ENCODE peak calls at places on chromosomes 2 and 18, in six cellular contexts. V is pancreas, J is nephron progenitor cell, K is NCI-H1092, P is NCI-H1105, X is D341Med. U is an unnamed sample.

GRCh38 chr2:132448771-132449170 is 32.2 kb downstream of the GPR39 start:
- DNase-seq in V (no peak), J (peak), K (no peak), P (peak), X (peak), U (no peak)

GRCh38 chr18:12041561-12041960 is 52.1 kb upstream of the ANKRD62 start:
- DNase-seq in V (no peak), J (no peak), K (no peak), P (no peak), X (no peak), U (no peak)

GRCh38 chr2:240983361-240983995 is 14.9 kb upstream of the SNED1 start:
- DNase-seq in V (peak), J (peak), K (peak), P (peak), X (peak), U (no peak)

GRCh38 chr2:111178730-111179405 is 58.2 kb downstream of the BCL2L11 start:
- DNase-seq in V (no peak), J (no peak), K (no peak), P (no peak), X (no peak), U (no peak)

GRCh38 chr18:41695441-41695840 is 259.6 kb upstream of the PIK3C3 start:
- DNase-seq in V (no peak), J (no peak), K (no peak), P (no peak), X (no peak), U (no peak)

GRCh38 chr2:18949871-18950597 is 360.7 kb upstream of the NT5C1B start:
- DNase-seq in V (no peak), J (no peak), K (no peak), P (no peak), X (no peak), U (no peak)

GRCh38 chr18:23207191-23207955 is 72.1 kb downstream of the CABLES1 start:
- DNase-seq in V (no peak), J (no peak), K (no peak), P (no peak), X (no peak), U (no peak)

GRCh38 chr2:128774320-128775063 is 455.8 kb upstream of the HS6ST1 start:
- DNase-seq in V (no peak), J (no peak), K (no peak), P (no peak), X (no peak), U (no peak)

GRCh38 chr2:149399934-149400615 is 69.7 kb downstream of the LYPD6 start:
- DNase-seq in V (no peak), J (no peak), K (peak), P (peak), X (no peak), U (no peak)

U was measured in GM12878.